ENCODE peak calls at places on chromosomes 6 and 20, in four cellular contexts. J, Y, O and I are unnamed samples. For H3K9me3, the result is how much of the 10 kb centered on the place peaks cover.

GRCh38 chr6:79895382-79896100 is 51.8 kb downstream of the ELOVL4 start:
- DNase-seq in J (no peak), O (no peak), Y (no peak), I (no peak)

GRCh38 chr20:8744228-8744844 is 324.6 kb upstream of the PLCB4 start:
- DNase-seq in Y (peak), O (no peak), J (no peak), I (no peak)

GRCh38 chr6:129499871-129500219 is 210.1 kb downstream of the ARHGAP18 start:
- DNase-seq in J (no peak), O (no peak), Y (no peak), I (no peak)

GRCh38 chr6:82331031-82331773 is 32.4 kb upstream of the TPBG start:
- DNase-seq in J (no peak), Y (peak), O (no peak), I (no peak)

GRCh38 chr6:43228951-43229802 is at the start of gene DNPH1:
- DNase-seq in O (peak), Y (peak), J (peak), I (peak)

GRCh38 chr20:41167118-41167470 is 29.8 kb downstream of the PLCG1 start:
- DNase-seq in O (no peak), J (no peak), Y (no peak), I (no peak)

GRCh38 chr20:33431797-33432381 is 11.7 kb downstream of the SNTA1 start:
- DNase-seq in Y (peak), O (no peak), J (no peak), I (no peak)

GRCh38 chr6:121697921-121698320 is 262.5 kb downstream of the GJA1 start:
- DNase-seq in J (no peak), Y (no peak), O (no peak), I (no peak)

GRCh38 chr6:87393026-87393622 is 14.6 kb upstream of the CFAP206 start:
- DNase-seq in J (peak), O (peak), Y (peak), I (peak)

GRCh38 chr6:36364669-36365479 is 22.6 kb downstream of the ETV7 start:
- DNase-seq in O (peak), Y (peak), J (peak), I (no peak)

GRCh38 chr6:130148181-130148580 is 74.6 kb downstream of the SAMD3 start:
- DNase-seq in Y (no peak), O (no peak), J (peak), I (no peak)

GRCh38 chr20:18543932-18544331 is 23.3 kb upstream of the SMIM26 start:
- DNase-seq in O (peak), J (no peak), Y (no peak), I (no peak)

GRCh38 chr20:50596694-50597021 is 86.5 kb downstream of the PTPN1 start:
- DNase-seq in J (no peak), O (no peak), Y (no peak), I (no peak)

GRCh38 chr6:148608211-148608951 is 138.4 kb upstream of the UST start:
- DNase-seq in J (peak), Y (peak), O (no peak), I (no peak)

GRCh38 chr20:19828233-19828632 is 70.2 kb downstream of the RIN2 start:
- DNase-seq in J (peak), O (no peak), Y (no peak), I (peak)

GRCh38 chr20:44491635-44492395 is 16.1 kb downstream of the TTPAL start:
- DNase-seq in O (no peak), Y (peak), J (no peak), I (no peak)

GRCh38 chr6:112362827-112363565 is 15.9 kb downstream of the RFPL4B start:
- DNase-seq in J (no peak), O (no peak), Y (no peak), I (no peak)

GRCh38 chr6:72580281-72580940 is 41.5 kb upstream of the KCNQ5 start:
- DNase-seq in J (peak), O (peak), Y (peak), I (no peak)

GRCh38 chr6:105849741-105850140 is 236.4 kb upstream of the PRDM1 start:
- DNase-seq in Y (no peak), O (no peak), J (no peak), I (no peak)

GRCh38 chr6:93580441-93580840 is 161.1 kb upstream of the EPHA7 start:
- DNase-seq in J (no peak), Y (no peak), O (no peak), I (no peak)

GRCh38 chr6:43934183-43934802 is 164.3 kb downstream of the VEGFA start:
- DNase-seq in J (no peak), Y (no peak), O (no peak), I (no peak)

GRCh38 chr20:62828551-62829230 is 11.8 kb downstream of the COL9A3 start:
- DNase-seq in J (no peak), O (no peak), Y (no peak), I (no peak)

GRCh38 chr6:43677759-43678158 is 9.8 kb downstream of the MRPS18A start:
- DNase-seq in J (no peak), O (no peak), Y (no peak), I (no peak)

GRCh38 chr20:54028276-54029011 is 42.0 kb downstream of the BCAS1 start:
- DNase-seq in Y (no peak), J (no peak), O (no peak), I (no peak)

GRCh38 chr6:836276-836853 is 143.4 kb upstream of the EXOC2 start:
- DNase-seq in J (no peak), Y (no peak), O (no peak), I (no peak)

GRCh38 chr20:54668271-54669053 is 193.1 kb downstream of the DOK5 start:
- DNase-seq in Y (peak), O (peak), J (peak), I (no peak)

GRCh38 chr6:111159628-111160027 is 72.3 kb downstream of the SLC16A10 start:
- DNase-seq in O (no peak), J (no peak), Y (no peak), I (no peak)
- H3K9me3 ChIP-seq in O (under half), J (under half), Y (under half), I (under half)

GRCh38 chr20:46062621-46063020 is 27.1 kb downstream of the NCOA5 start:
- DNase-seq in O (no peak), J (no peak), Y (no peak), I (no peak)

GRCh38 chr20:46060301-46060881 is 29.4 kb downstream of the NCOA5 start:
- DNase-seq in J (peak), Y (no peak), O (no peak), I (no peak)

GRCh38 chr20:46063151-46063550 is 26.6 kb downstream of the NCOA5 start:
- DNase-seq in J (no peak), Y (no peak), O (no peak), I (no peak)

GRCh38 chr20:46062151-46062550 is 27.6 kb downstream of the NCOA5 start:
- DNase-seq in J (no peak), O (no peak), Y (no peak), I (no peak)

DNA sequence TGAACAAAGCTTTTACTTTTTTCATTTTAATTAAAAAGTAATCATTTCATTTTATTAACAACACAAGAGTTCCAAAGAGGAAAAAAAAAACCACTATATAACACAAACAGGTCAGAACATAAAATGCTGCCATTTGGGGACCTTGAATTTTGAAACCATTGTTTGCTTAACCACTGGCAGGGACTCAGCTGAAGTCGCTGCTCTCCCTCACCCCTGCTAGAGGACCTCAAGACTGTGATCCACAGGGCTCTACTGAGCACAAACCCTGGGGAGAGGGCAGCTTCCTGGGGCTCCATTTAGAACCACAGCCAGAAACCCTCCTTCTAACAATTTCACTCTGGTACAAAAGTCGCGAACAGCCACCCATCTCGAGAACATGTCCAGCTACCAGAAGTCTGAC is 28.8 kb downstream of the NCOA5 start:
- DNase-seq in J (peak), Y (no peak), O (no peak), I (no peak)
- TF ChIP-seq CTCF in J (no peak), Y (no peak), O (no peak), I (no peak)

GRCh38 chr20:31236953-31237352 is 20.5 kb upstream of the DEFB115 start:
- DNase-seq in Y (no peak), J (no peak), O (no peak), I (no peak)
- H3K9me3 ChIP-seq in Y (under half), J (half or more), O (under half), I (under half)

GRCh38 chr6:144912474-144912873 is 627.3 kb downstream of the UTRN start:
- DNase-seq in Y (peak), J (no peak), O (no peak), I (no peak)
- TF ChIP-seq CTCF in Y (no peak), J (no peak), O (no peak), I (no peak)

DNA sequence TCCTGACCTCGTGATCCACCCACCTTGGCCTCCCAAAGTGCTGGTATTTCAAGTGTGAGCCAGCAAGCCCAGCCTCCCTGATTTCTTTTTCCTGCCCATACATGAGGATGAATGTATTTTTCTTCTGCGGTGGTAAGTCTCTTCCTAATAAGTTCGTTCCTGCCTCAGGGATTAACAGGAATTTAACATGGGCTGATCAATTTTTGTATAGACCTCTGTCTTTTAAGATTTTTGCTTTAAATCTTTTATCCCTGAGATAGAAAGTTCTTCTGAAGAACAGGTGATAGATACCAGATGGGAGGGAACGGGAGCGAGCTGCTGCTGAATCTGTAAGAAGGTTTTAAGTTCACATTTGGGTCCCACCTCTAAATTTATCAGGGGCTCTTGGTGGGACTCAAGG is 7.0 kb upstream of the ZNFX1 start:
- DNase-seq in J (no peak), O (no peak), Y (no peak), I (no peak)
- H3K9me3 ChIP-seq in J (under half), O (under half), Y (under half), I (under half)

GRCh38 chr20:35664544-35665206 is at the start of the genes CPNE1 and RBM12:
- DNase-seq in J (peak), Y (peak), O (peak), I (peak)

GRCh38 chr20:35662541-35662940 is 2.2 kb downstream of the CPNE1 start:
- DNase-seq in J (no peak), Y (no peak), O (no peak), I (no peak)

GRCh38 chr20:35665949-35666288 is 1.2 kb upstream of the CPNE1 start:
- DNase-seq in J (no peak), Y (no peak), O (no peak), I (no peak)

GRCh38 chr20:35663516-35663812 is 1.2 kb downstream of the CPNE1 start:
- DNase-seq in Y (no peak), O (no peak), J (peak), I (no peak)

GRCh38 chr20:35663813-35664543 is 722 bp downstream of the CPNE1 start:
- DNase-seq in J (peak), O (peak), Y (peak), I (peak)
- TF ChIP-seq CTCF in J (no peak), O (no peak), Y (no peak), I (no peak)

GRCh38 chr6:66161546-66162108 is 454.6 kb upstream of the EYS start:
- DNase-seq in O (no peak), J (no peak), Y (no peak), I (no peak)
- H3K9me3 ChIP-seq in O (under half), J (under half), Y (under half), I (under half)

GRCh38 chr6:141932685-141933084 is 200.0 kb upstream of the GJE1 start:
- DNase-seq in J (no peak), Y (no peak), O (no peak), I (no peak)
- TF ChIP-seq CTCF in J (no peak), Y (no peak), O (no peak), I (no peak)